ENCODE peak calls at places on chromosomes 2 and 18, in five cellular contexts. One of them, this sample, is unnamed.

GRCh38 chr2:217512259-217512658 is 490.5 kb downstream of the TNS1 start:
- DNase-seq in AG10803: no peak
- DNase-seq in lower leg skin: no peak
- DNase-seq in CD8-positive, alpha-beta T cell: no peak
- DNase-seq in stomach: no peak
- DNase-seq in this sample: peak

GRCh38 chr2:240816584-240817495 is 3.2 kb downstream of the KIF1A start:
- DNase-seq in AG10803: no peak
- DNase-seq in lower leg skin: no peak
- DNase-seq in CD8-positive, alpha-beta T cell: no peak
- DNase-seq in stomach: no peak
- DNase-seq in this sample: no peak

GRCh38 chr18:24488824-24489493 is 28.5 kb downstream of the HRH4 start:
- DNase-seq in AG10803: peak
- DNase-seq in lower leg skin: no peak
- DNase-seq in CD8-positive, alpha-beta T cell: no peak
- DNase-seq in stomach: no peak
- DNase-seq in this sample: no peak

GRCh38 chr2:1745171-1746023 is 1.1 kb upstream of the PXDN start:
- DNase-seq in AG10803: no peak
- DNase-seq in lower leg skin: peak
- DNase-seq in CD8-positive, alpha-beta T cell: no peak
- DNase-seq in stomach: no peak
- DNase-seq in this sample: no peak

GRCh38 chr18:72419914-72420313 is 124.2 kb downstream of the CBLN2 start:
- DNase-seq in AG10803: peak
- DNase-seq in lower leg skin: no peak
- DNase-seq in CD8-positive, alpha-beta T cell: no peak
- DNase-seq in stomach: no peak
- DNase-seq in this sample: peak

GRCh38 chr18:73636355-73636754 is 511.3 kb downstream of the FBXO15 start:
- DNase-seq in AG10803: no peak
- DNase-seq in lower leg skin: no peak
- DNase-seq in CD8-positive, alpha-beta T cell: no peak
- DNase-seq in stomach: no peak
- DNase-seq in this sample: no peak

GRCh38 chr2:158600155-158600802 is 143.5 kb downstream of the PKP4 start:
- DNase-seq in AG10803: peak
- DNase-seq in lower leg skin: peak
- DNase-seq in CD8-positive, alpha-beta T cell: no peak
- DNase-seq in stomach: peak
- DNase-seq in this sample: peak

GRCh38 chr2:12363569-12363968 is 353.2 kb upstream of the TRIB2 start:
- DNase-seq in AG10803: no peak
- DNase-seq in lower leg skin: no peak
- DNase-seq in CD8-positive, alpha-beta T cell: no peak
- DNase-seq in stomach: no peak
- DNase-seq in this sample: no peak

GRCh38 chr2:120312076-120312475 is 33.9 kb upstream of the INHBB start:
- DNase-seq in AG10803: no peak
- DNase-seq in lower leg skin: no peak
- DNase-seq in CD8-positive, alpha-beta T cell: no peak
- DNase-seq in stomach: no peak
- DNase-seq in this sample: no peak

GRCh38 chr2:120313695-120314615 is 32.0 kb upstream of the INHBB start:
- DNase-seq in AG10803: no peak
- DNase-seq in lower leg skin: no peak
- DNase-seq in CD8-positive, alpha-beta T cell: no peak
- DNase-seq in stomach: no peak
- DNase-seq in this sample: no peak

GRCh38 chr2:120315367-120316033 is 30.4 kb upstream of the INHBB start:
- DNase-seq in AG10803: no peak
- DNase-seq in lower leg skin: no peak
- DNase-seq in CD8-positive, alpha-beta T cell: no peak
- DNase-seq in stomach: no peak
- DNase-seq in this sample: no peak

GRCh38 chr2:120314656-120315366 is 31.1 kb upstream of the INHBB start:
- DNase-seq in AG10803: no peak
- DNase-seq in lower leg skin: no peak
- DNase-seq in CD8-positive, alpha-beta T cell: no peak
- DNase-seq in stomach: peak
- DNase-seq in this sample: no peak

GRCh38 chr2:120312861-120313694 is 32.9 kb upstream of the INHBB start:
- DNase-seq in AG10803: peak
- DNase-seq in lower leg skin: peak
- DNase-seq in CD8-positive, alpha-beta T cell: peak
- DNase-seq in stomach: peak
- DNase-seq in this sample: peak
- H3K4me3 ChIP-seq in AG10803: peak
- H3K4me3 ChIP-seq in lower leg skin: no peak
- H3K4me3 ChIP-seq in CD8-positive, alpha-beta T cell: peak
- H3K4me3 ChIP-seq in stomach: peak
- H3K4me3 ChIP-seq in this sample: peak

GRCh38 chr18:36623681-36624080 is 205.1 kb downstream of the TPGS2 start:
- DNase-seq in AG10803: no peak
- DNase-seq in lower leg skin: no peak
- DNase-seq in CD8-positive, alpha-beta T cell: no peak
- DNase-seq in stomach: no peak
- DNase-seq in this sample: no peak

GRCh38 chr18:36627616-36628015 is 201.2 kb downstream of the TPGS2 start:
- DNase-seq in AG10803: peak
- DNase-seq in lower leg skin: no peak
- DNase-seq in CD8-positive, alpha-beta T cell: no peak
- DNase-seq in stomach: no peak
- DNase-seq in this sample: peak

GRCh38 chr18:36625386-36625785 is 203.4 kb downstream of the TPGS2 start:
- DNase-seq in AG10803: no peak
- DNase-seq in lower leg skin: no peak
- DNase-seq in CD8-positive, alpha-beta T cell: no peak
- DNase-seq in stomach: no peak
- DNase-seq in this sample: no peak

GRCh38 chr18:36622610-36623009 is 206.2 kb downstream of the TPGS2 start:
- DNase-seq in AG10803: no peak
- DNase-seq in lower leg skin: no peak
- DNase-seq in CD8-positive, alpha-beta T cell: no peak
- DNase-seq in stomach: no peak
- DNase-seq in this sample: no peak

DNA sequence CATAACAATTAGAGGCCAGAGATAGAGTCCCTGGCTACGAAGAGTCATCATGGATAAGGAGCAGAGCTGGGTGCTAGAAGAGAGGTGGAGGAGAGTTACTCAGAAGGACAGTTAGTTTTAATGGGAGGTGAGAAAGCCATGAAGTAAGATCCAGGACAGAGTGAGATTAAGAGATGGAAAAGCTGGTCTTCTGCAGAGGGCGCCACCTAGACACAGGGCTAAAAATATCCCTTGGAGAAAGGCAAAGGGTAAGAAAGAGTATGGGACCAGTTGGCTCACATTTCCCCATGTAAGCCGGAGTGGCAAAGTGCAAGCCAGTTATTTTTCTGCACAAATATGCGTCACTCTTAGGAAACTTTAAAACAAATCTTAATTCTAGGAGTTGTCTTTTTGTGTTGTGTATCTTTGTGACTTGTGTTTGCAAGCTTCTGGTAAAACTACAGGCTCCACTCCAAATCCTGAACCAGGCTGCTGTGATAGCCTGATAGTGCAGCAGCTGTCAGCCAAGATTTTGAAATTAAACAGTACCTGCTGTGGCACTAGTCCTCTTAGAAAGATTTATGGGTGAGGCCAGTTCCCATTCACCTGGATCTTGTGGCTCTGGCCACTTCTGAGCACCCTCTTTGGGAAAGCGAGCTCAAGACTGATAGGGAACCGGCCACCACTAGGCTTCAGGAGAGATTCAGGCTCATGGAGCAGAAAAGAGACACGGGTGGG is 204.2 kb downstream of the TPGS2 start:
- DNase-seq in AG10803: no peak
- DNase-seq in lower leg skin: no peak
- DNase-seq in CD8-positive, alpha-beta T cell: no peak
- DNase-seq in stomach: no peak
- DNase-seq in this sample: no peak
- TF ChIP-seq CTCF in AG10803: no peak
- TF ChIP-seq CTCF in lower leg skin: no peak
- TF ChIP-seq CTCF in CD8-positive, alpha-beta T cell: no peak
- TF ChIP-seq CTCF in stomach: no peak
- TF ChIP-seq CTCF in this sample: no peak

GRCh38 chr2:72998724-72999123 is 72.8 kb downstream of the SFXN5 start:
- DNase-seq in AG10803: no peak
- DNase-seq in lower leg skin: no peak
- DNase-seq in CD8-positive, alpha-beta T cell: no peak
- DNase-seq in stomach: no peak
- DNase-seq in this sample: no peak

GRCh38 chr2:72995420-72996151 is 75.9 kb downstream of the SFXN5 start:
- DNase-seq in AG10803: no peak
- DNase-seq in lower leg skin: no peak
- DNase-seq in CD8-positive, alpha-beta T cell: no peak
- DNase-seq in stomach: peak
- DNase-seq in this sample: no peak

GRCh38 chr2:72996152-72996502 is 75.4 kb downstream of the SFXN5 start:
- DNase-seq in AG10803: no peak
- DNase-seq in lower leg skin: no peak
- DNase-seq in CD8-positive, alpha-beta T cell: no peak
- DNase-seq in stomach: peak
- DNase-seq in this sample: no peak

GRCh38 chr2:72999729-73000725 is 71.5 kb downstream of the SFXN5 start:
- DNase-seq in AG10803: peak
- DNase-seq in lower leg skin: no peak
- DNase-seq in CD8-positive, alpha-beta T cell: no peak
- DNase-seq in stomach: no peak
- DNase-seq in this sample: peak

GRCh38 chr2:72998234-72998651 is 73.3 kb downstream of the SFXN5 start:
- DNase-seq in AG10803: no peak
- DNase-seq in lower leg skin: no peak
- DNase-seq in CD8-positive, alpha-beta T cell: no peak
- DNase-seq in stomach: peak
- DNase-seq in this sample: no peak
- H3K4me3 ChIP-seq in AG10803: no peak
- H3K4me3 ChIP-seq in lower leg skin: no peak
- H3K4me3 ChIP-seq in CD8-positive, alpha-beta T cell: no peak
- H3K4me3 ChIP-seq in stomach: no peak
- H3K4me3 ChIP-seq in this sample: no peak

DNA sequence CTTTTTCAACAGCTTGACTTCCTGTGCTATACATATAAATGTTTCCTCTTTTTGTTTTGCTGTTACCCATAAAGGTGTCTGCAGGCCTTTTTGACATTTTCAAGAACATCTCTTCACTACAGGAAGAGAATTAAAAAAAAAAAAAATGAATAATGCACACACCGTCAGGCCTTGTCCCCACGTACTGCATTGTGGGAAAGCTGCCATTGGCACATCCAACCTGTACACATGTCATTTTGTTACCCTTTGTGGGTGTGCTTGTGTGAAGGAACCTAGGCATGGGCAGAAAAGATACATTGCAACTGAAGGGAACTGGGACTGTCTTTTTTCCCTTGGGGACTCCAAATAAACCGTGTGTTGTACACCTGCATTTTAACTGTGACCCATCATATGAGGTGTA is 16.8 kb upstream of the TMEM37 start:
- DNase-seq in AG10803: no peak
- DNase-seq in lower leg skin: no peak
- DNase-seq in CD8-positive, alpha-beta T cell: no peak
- DNase-seq in stomach: no peak
- DNase-seq in this sample: no peak
- TF ChIP-seq CTCF in AG10803: no peak
- TF ChIP-seq CTCF in lower leg skin: no peak
- TF ChIP-seq CTCF in CD8-positive, alpha-beta T cell: no peak
- TF ChIP-seq CTCF in stomach: no peak
- TF ChIP-seq CTCF in this sample: no peak